ENCODE peak calls at places on chromosomes 12 and 14, in four cellular contexts. One of them, this sample, is unnamed.

GRCh38 chr12:20757-21156 is 45.8 kb upstream of the IQSEC3 start:
- DNase-seq in A549: no peak
- DNase-seq in astrocyte of the hippocampus: no peak
- DNase-seq in SK-N-DZ: no peak
- DNase-seq in this sample: no peak

GRCh38 chr12:19616781-19617180 is 177.5 kb downstream of the AEBP2 start:
- DNase-seq in astrocyte of the hippocampus: no peak
- DNase-seq in A549: no peak
- DNase-seq in SK-N-DZ: no peak
- DNase-seq in this sample: no peak

GRCh38 chr14:92986254-92987147 is 63.6 kb downstream of the CHGA start:
- DNase-seq in A549: peak
- DNase-seq in astrocyte of the hippocampus: peak
- DNase-seq in SK-N-DZ: no peak
- DNase-seq in this sample: peak

GRCh38 chr12:125533434-125534029 is 468.3 kb downstream of the AACS start:
- DNase-seq in A549: peak
- DNase-seq in SK-N-DZ: peak
- DNase-seq in astrocyte of the hippocampus: peak
- DNase-seq in this sample: peak

GRCh38 chr12:56128669-56129209 is 672 bp downstream of the ESYT1 start:
- DNase-seq in A549: no peak
- DNase-seq in SK-N-DZ: peak
- DNase-seq in astrocyte of the hippocampus: peak
- DNase-seq in this sample: no peak

GRCh38 chr14:104355949-104356737 is 217.8 kb downstream of the KIF26A start:
- DNase-seq in A549: no peak
- DNase-seq in SK-N-DZ: no peak
- DNase-seq in astrocyte of the hippocampus: no peak
- DNase-seq in this sample: no peak

GRCh38 chr12:116459011-116459410 is 100.2 kb upstream of the MAP1LC3B2 start:
- DNase-seq in A549: no peak
- DNase-seq in astrocyte of the hippocampus: no peak
- DNase-seq in SK-N-DZ: no peak
- DNase-seq in this sample: no peak

GRCh38 chr12:46246021-46246700 is 22.7 kb downstream of the SLC38A1 start:
- DNase-seq in astrocyte of the hippocampus: no peak
- DNase-seq in SK-N-DZ: no peak
- DNase-seq in A549: no peak
- DNase-seq in this sample: no peak

GRCh38 chr14:67934087-67934486 is 114.5 kb downstream of the RAD51B start:
- DNase-seq in SK-N-DZ: peak
- DNase-seq in A549: peak
- DNase-seq in astrocyte of the hippocampus: peak
- DNase-seq in this sample: peak

GRCh38 chr14:22819191-22819988 is 4.2 kb upstream of the SLC7A7 start:
- DNase-seq in astrocyte of the hippocampus: peak
- DNase-seq in A549: peak
- DNase-seq in SK-N-DZ: no peak
- DNase-seq in this sample: no peak

GRCh38 chr14:94761999-94762377 is 7.9 kb downstream of the GSC start:
- DNase-seq in astrocyte of the hippocampus: no peak
- DNase-seq in SK-N-DZ: no peak
- DNase-seq in A549: no peak
- DNase-seq in this sample: no peak

GRCh38 chr12:30970559-30971202 is 44.1 kb downstream of the TSPAN11 start:
- DNase-seq in astrocyte of the hippocampus: no peak
- DNase-seq in A549: no peak
- DNase-seq in SK-N-DZ: no peak
- DNase-seq in this sample: no peak

GRCh38 chr14:93375673-93376156 is 28.7 kb downstream of the COX8C start:
- DNase-seq in SK-N-DZ: no peak
- DNase-seq in astrocyte of the hippocampus: no peak
- DNase-seq in A549: no peak
- DNase-seq in this sample: no peak

GRCh38 chr12:22046090-22046967 is at the start of gene CMAS:
- DNase-seq in SK-N-DZ: peak
- DNase-seq in A549: peak
- DNase-seq in astrocyte of the hippocampus: peak
- DNase-seq in this sample: peak

GRCh38 chr12:27652174-27652763 is 44.0 kb upstream of the REP15 start:
- DNase-seq in SK-N-DZ: peak
- DNase-seq in astrocyte of the hippocampus: peak
- DNase-seq in A549: peak
- DNase-seq in this sample: peak

GRCh38 chr12:64976131-64976530 is 145.0 kb downstream of the WIF1 start:
- DNase-seq in SK-N-DZ: no peak
- DNase-seq in A549: no peak
- DNase-seq in astrocyte of the hippocampus: peak
- DNase-seq in this sample: no peak

GRCh38 chr12:32074432-32074831 is 32.2 kb upstream of the BICD1 start:
- DNase-seq in astrocyte of the hippocampus: no peak
- DNase-seq in A549: no peak
- DNase-seq in SK-N-DZ: no peak
- DNase-seq in this sample: no peak

GRCh38 chr12:106112094-106112822 is 26.5 kb downstream of the NUAK1 start:
- DNase-seq in astrocyte of the hippocampus: peak
- DNase-seq in SK-N-DZ: no peak
- DNase-seq in A549: no peak
- DNase-seq in this sample: no peak

GRCh38 chr12:4438834-4439596 is 6.6 kb downstream of the FGF6 start:
- DNase-seq in SK-N-DZ: no peak
- DNase-seq in A549: no peak
- DNase-seq in astrocyte of the hippocampus: no peak
- DNase-seq in this sample: no peak

GRCh38 chr12:121872546-121873223 is 14.0 kb upstream of the HPD start:
- DNase-seq in astrocyte of the hippocampus: peak
- DNase-seq in SK-N-DZ: peak
- DNase-seq in A549: no peak
- DNase-seq in this sample: no peak

GRCh38 chr12:43329381-43329780 is 222.6 kb downstream of the ADAMTS20 start:
- DNase-seq in SK-N-DZ: no peak
- DNase-seq in astrocyte of the hippocampus: no peak
- DNase-seq in A549: no peak
- DNase-seq in this sample: no peak